ENCODE peak calls at places on chromosomes 4 and X, in nine cellular contexts. One of them, this sample, is unnamed.

GRCh38 chr4:148780426-148781005 is 338.3 kb upstream of the NR3C2 start:
- DNase-seq in SK-N-SH: no peak
- DNase-seq in breast epithelium: no peak
- DNase-seq in transverse colon: no peak
- DNase-seq in GM23338: no peak
- DNase-seq in Panc1: no peak
- DNase-seq in upper lobe of left lung: no peak
- DNase-seq in K562: no peak
- DNase-seq in GM12878: no peak
- DNase-seq in this sample: no peak

GRCh38 chr4:76679691-76680090 is 218.3 kb downstream of the SOWAHB start:
- DNase-seq in SK-N-SH: no peak
- DNase-seq in breast epithelium: no peak
- DNase-seq in transverse colon: no peak
- DNase-seq in GM23338: no peak
- DNase-seq in Panc1: no peak
- DNase-seq in upper lobe of left lung: peak
- DNase-seq in K562: no peak
- DNase-seq in GM12878: no peak
- DNase-seq in this sample: no peak

GRCh38 chr4:134936014-134936413 is 734.4 kb upstream of the PABPC4L start:
- DNase-seq in SK-N-SH: no peak
- DNase-seq in breast epithelium: no peak
- DNase-seq in transverse colon: no peak
- DNase-seq in GM23338: peak
- DNase-seq in Panc1: no peak
- DNase-seq in upper lobe of left lung: no peak
- DNase-seq in K562: no peak
- DNase-seq in GM12878: no peak
- DNase-seq in this sample: no peak

GRCh38 chr4:76607266-76607799 is 172.3 kb downstream of the SHROOM3 start:
- DNase-seq in SK-N-SH: no peak
- DNase-seq in breast epithelium: no peak
- DNase-seq in transverse colon: no peak
- DNase-seq in GM23338: peak
- DNase-seq in Panc1: no peak
- DNase-seq in upper lobe of left lung: no peak
- DNase-seq in K562: no peak
- DNase-seq in GM12878: peak
- DNase-seq in this sample: no peak

GRCh38 chrX:109886122-109886761 is 116.7 kb upstream of the TMEM164 start:
- DNase-seq in SK-N-SH: peak
- DNase-seq in breast epithelium: no peak
- DNase-seq in transverse colon: peak
- DNase-seq in GM23338: peak
- DNase-seq in Panc1: peak
- DNase-seq in upper lobe of left lung: peak
- DNase-seq in K562: peak
- DNase-seq in GM12878: no peak
- DNase-seq in this sample: no peak

GRCh38 chrX:123171781-123172180 is 12.3 kb upstream of the GRIA3 start:
- DNase-seq in SK-N-SH: no peak
- DNase-seq in breast epithelium: no peak
- DNase-seq in transverse colon: no peak
- DNase-seq in GM23338: no peak
- DNase-seq in Panc1: no peak
- DNase-seq in upper lobe of left lung: no peak
- DNase-seq in K562: no peak
- DNase-seq in GM12878: no peak
- DNase-seq in this sample: no peak

GRCh38 chrX:38628587-38628986 is 67.2 kb downstream of the TSPAN7 start:
- DNase-seq in SK-N-SH: no peak
- DNase-seq in breast epithelium: no peak
- DNase-seq in transverse colon: no peak
- DNase-seq in GM23338: no peak
- DNase-seq in Panc1: no peak
- DNase-seq in upper lobe of left lung: no peak
- DNase-seq in K562: no peak
- DNase-seq in GM12878: no peak
- DNase-seq in this sample: no peak

GRCh38 chr4:1061372-1061700 is 49.9 kb downstream of the FGFRL1 start:
- DNase-seq in SK-N-SH: no peak
- DNase-seq in breast epithelium: peak
- DNase-seq in transverse colon: no peak
- DNase-seq in GM23338: no peak
- DNase-seq in Panc1: no peak
- DNase-seq in upper lobe of left lung: no peak
- DNase-seq in K562: no peak
- DNase-seq in GM12878: no peak
- DNase-seq in this sample: no peak

GRCh38 chrX:30806187-30806728 is 82.8 kb downstream of the TAB3 start:
- DNase-seq in SK-N-SH: no peak
- DNase-seq in breast epithelium: no peak
- DNase-seq in transverse colon: no peak
- DNase-seq in GM23338: no peak
- DNase-seq in Panc1: no peak
- DNase-seq in upper lobe of left lung: no peak
- DNase-seq in K562: no peak
- DNase-seq in GM12878: no peak
- DNase-seq in this sample: no peak

GRCh38 chrX:101347859-101348451 is 587 bp downstream of the TIMM8A start:
- DNase-seq in SK-N-SH: peak
- DNase-seq in breast epithelium: no peak
- DNase-seq in transverse colon: no peak
- DNase-seq in GM23338: no peak
- DNase-seq in Panc1: no peak
- DNase-seq in upper lobe of left lung: no peak
- DNase-seq in K562: peak
- DNase-seq in GM12878: no peak
- DNase-seq in this sample: no peak

DNA sequence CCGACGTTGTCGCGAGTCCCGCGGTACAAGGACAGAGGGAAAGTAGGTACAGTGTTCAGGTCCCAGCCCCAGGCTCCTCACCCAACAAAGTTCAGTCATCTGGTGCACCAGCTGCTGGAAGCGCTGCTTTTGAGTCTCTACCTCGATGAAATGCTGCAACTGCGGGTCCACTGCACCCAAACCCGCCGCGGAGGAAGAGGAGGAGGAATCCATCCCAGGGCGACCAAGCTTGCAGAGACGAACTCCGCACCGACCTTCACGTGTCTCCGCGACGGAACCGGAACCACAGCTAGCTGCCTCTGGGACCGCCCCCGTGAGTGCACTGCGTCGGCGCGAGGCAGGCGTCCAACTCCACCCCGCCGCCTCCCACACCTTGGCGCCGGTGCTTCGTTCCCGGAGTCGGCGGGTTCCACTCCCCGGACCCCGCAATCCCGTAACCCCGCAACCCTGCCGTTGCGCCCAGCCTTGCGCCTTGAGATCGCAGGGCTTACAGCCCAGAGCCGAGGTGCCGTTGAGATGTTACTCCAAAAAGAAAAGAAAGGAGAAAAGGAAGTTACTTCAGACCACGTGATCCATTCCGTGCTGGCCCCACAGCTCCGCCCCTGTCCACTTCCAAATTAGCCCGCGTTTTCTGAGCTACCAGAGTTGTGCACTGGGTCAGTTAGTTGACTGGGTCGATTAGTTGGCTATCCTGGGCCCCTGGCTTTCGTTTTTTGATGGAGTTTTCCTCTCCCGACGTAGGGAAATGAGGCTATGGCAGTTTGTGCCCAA is at the start of gene TIMM8A:
- DNase-seq in SK-N-SH: peak
- DNase-seq in breast epithelium: peak
- DNase-seq in transverse colon: peak
- DNase-seq in GM23338: peak
- DNase-seq in Panc1: peak
- DNase-seq in upper lobe of left lung: peak
- DNase-seq in K562: peak
- DNase-seq in GM12878: peak
- DNase-seq in this sample: no peak
- TF ChIP-seq POLR2AphosphoS5 in SK-N-SH: peak
- TF ChIP-seq POLR2AphosphoS5 in breast epithelium: peak
- TF ChIP-seq POLR2AphosphoS5 in transverse colon: peak
- TF ChIP-seq POLR2AphosphoS5 in GM23338: peak
- TF ChIP-seq POLR2AphosphoS5 in Panc1: peak
- TF ChIP-seq POLR2AphosphoS5 in upper lobe of left lung: peak
- TF ChIP-seq POLR2AphosphoS5 in K562: peak
- TF ChIP-seq POLR2AphosphoS5 in GM12878: peak
- TF ChIP-seq POLR2AphosphoS5 in this sample: peak

GRCh38 chr4:123229326-123229725 is 167.3 kb upstream of the SPRY1 start:
- DNase-seq in SK-N-SH: no peak
- DNase-seq in breast epithelium: no peak
- DNase-seq in transverse colon: no peak
- DNase-seq in GM23338: no peak
- DNase-seq in Panc1: no peak
- DNase-seq in upper lobe of left lung: no peak
- DNase-seq in K562: no peak
- DNase-seq in GM12878: no peak
- DNase-seq in this sample: no peak
- TF ChIP-seq POLR2AphosphoS5 in SK-N-SH: no peak
- TF ChIP-seq POLR2AphosphoS5 in breast epithelium: no peak
- TF ChIP-seq POLR2AphosphoS5 in transverse colon: no peak
- TF ChIP-seq POLR2AphosphoS5 in GM23338: no peak
- TF ChIP-seq POLR2AphosphoS5 in Panc1: no peak
- TF ChIP-seq POLR2AphosphoS5 in upper lobe of left lung: no peak
- TF ChIP-seq POLR2AphosphoS5 in K562: no peak
- TF ChIP-seq POLR2AphosphoS5 in GM12878: no peak
- TF ChIP-seq POLR2AphosphoS5 in this sample: no peak

DNA sequence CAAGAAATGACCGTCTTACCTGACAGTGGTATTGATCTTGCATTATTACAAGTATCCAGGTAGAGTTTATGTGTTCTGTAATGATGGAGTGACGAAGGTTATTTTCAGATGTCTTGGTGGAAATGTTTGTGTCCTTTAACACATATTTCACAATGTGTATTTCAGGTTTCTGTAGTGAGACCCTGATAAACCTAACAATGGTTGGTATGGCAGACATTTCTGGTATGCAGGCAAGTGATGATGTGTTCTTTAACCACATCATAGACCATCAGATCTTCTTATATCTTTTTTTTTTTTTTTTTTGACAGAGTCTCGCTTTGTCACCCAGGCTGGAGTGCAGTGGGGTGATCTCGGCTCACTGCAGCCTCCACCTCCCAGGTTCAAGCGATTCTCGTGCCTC is 14.6 kb upstream of the ATXN3L start:
- DNase-seq in SK-N-SH: no peak
- DNase-seq in breast epithelium: no peak
- DNase-seq in transverse colon: no peak
- DNase-seq in GM23338: peak
- DNase-seq in Panc1: no peak
- DNase-seq in upper lobe of left lung: no peak
- DNase-seq in K562: no peak
- DNase-seq in GM12878: no peak
- DNase-seq in this sample: no peak
- TF ChIP-seq POLR2AphosphoS5 in SK-N-SH: no peak
- TF ChIP-seq POLR2AphosphoS5 in breast epithelium: no peak
- TF ChIP-seq POLR2AphosphoS5 in transverse colon: no peak
- TF ChIP-seq POLR2AphosphoS5 in GM23338: no peak
- TF ChIP-seq POLR2AphosphoS5 in Panc1: no peak
- TF ChIP-seq POLR2AphosphoS5 in upper lobe of left lung: no peak
- TF ChIP-seq POLR2AphosphoS5 in K562: no peak
- TF ChIP-seq POLR2AphosphoS5 in GM12878: no peak
- TF ChIP-seq POLR2AphosphoS5 in this sample: no peak

DNA sequence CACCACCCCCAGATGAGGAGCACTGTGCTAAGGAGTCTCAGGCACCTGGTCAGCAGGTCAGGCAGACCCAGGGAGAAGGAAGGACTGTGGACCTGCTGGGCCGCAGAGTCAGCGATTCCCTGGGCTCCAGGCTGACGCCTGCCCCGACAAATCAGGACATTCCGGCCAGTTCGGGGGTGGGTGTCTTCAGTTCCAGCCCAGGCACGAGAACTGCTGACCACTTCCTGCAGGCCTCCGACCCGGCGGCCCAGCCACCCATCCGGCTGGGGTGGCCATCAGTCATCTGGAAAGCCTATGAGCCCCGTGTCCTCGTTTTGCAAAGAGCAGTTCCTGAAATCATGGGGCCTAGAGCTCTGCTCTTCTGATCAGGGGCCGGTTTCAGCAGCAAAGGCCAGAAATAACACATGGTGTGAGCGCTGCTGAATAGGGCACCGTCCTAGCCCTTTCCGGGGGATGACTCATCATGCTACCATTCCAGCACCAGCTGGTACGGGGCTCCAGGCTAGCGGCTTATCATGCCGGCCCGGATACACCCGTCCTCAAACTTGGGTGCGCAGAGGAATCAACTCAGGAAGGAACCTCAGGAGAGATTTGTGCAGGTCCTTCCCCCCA is 7.8 kb upstream of the SH3TC1 start:
- DNase-seq in SK-N-SH: no peak
- DNase-seq in breast epithelium: no peak
- DNase-seq in transverse colon: peak
- DNase-seq in GM23338: no peak
- DNase-seq in Panc1: no peak
- DNase-seq in upper lobe of left lung: peak
- DNase-seq in K562: peak
- DNase-seq in GM12878: peak
- DNase-seq in this sample: no peak
- TF ChIP-seq POLR2AphosphoS5 in SK-N-SH: no peak
- TF ChIP-seq POLR2AphosphoS5 in breast epithelium: no peak
- TF ChIP-seq POLR2AphosphoS5 in transverse colon: peak
- TF ChIP-seq POLR2AphosphoS5 in GM23338: no peak
- TF ChIP-seq POLR2AphosphoS5 in Panc1: no peak
- TF ChIP-seq POLR2AphosphoS5 in upper lobe of left lung: peak
- TF ChIP-seq POLR2AphosphoS5 in K562: no peak
- TF ChIP-seq POLR2AphosphoS5 in GM12878: no peak
- TF ChIP-seq POLR2AphosphoS5 in this sample: no peak

GRCh38 chr4:179007758-179008157 is 1565.5 kb upstream of the AGA start:
- DNase-seq in SK-N-SH: no peak
- DNase-seq in breast epithelium: no peak
- DNase-seq in transverse colon: no peak
- DNase-seq in GM23338: peak
- DNase-seq in Panc1: no peak
- DNase-seq in upper lobe of left lung: no peak
- DNase-seq in K562: no peak
- DNase-seq in GM12878: no peak
- DNase-seq in this sample: no peak
- TF ChIP-seq POLR2AphosphoS5 in SK-N-SH: no peak
- TF ChIP-seq POLR2AphosphoS5 in breast epithelium: no peak
- TF ChIP-seq POLR2AphosphoS5 in transverse colon: no peak
- TF ChIP-seq POLR2AphosphoS5 in GM23338: no peak
- TF ChIP-seq POLR2AphosphoS5 in Panc1: no peak
- TF ChIP-seq POLR2AphosphoS5 in upper lobe of left lung: no peak
- TF ChIP-seq POLR2AphosphoS5 in K562: no peak
- TF ChIP-seq POLR2AphosphoS5 in GM12878: no peak
- TF ChIP-seq POLR2AphosphoS5 in this sample: no peak

GRCh38 chrX:48891402-48892288 is 5.9 kb downstream of the TIMM17B start:
- DNase-seq in SK-N-SH: peak
- DNase-seq in breast epithelium: peak
- DNase-seq in transverse colon: peak
- DNase-seq in GM23338: peak
- DNase-seq in Panc1: no peak
- DNase-seq in upper lobe of left lung: peak
- DNase-seq in K562: peak
- DNase-seq in GM12878: no peak
- DNase-seq in this sample: no peak
- TF ChIP-seq POLR2AphosphoS5 in SK-N-SH: no peak
- TF ChIP-seq POLR2AphosphoS5 in breast epithelium: no peak
- TF ChIP-seq POLR2AphosphoS5 in transverse colon: peak
- TF ChIP-seq POLR2AphosphoS5 in GM23338: peak
- TF ChIP-seq POLR2AphosphoS5 in Panc1: peak
- TF ChIP-seq POLR2AphosphoS5 in upper lobe of left lung: no peak
- TF ChIP-seq POLR2AphosphoS5 in K562: peak
- TF ChIP-seq POLR2AphosphoS5 in GM12878: no peak
- TF ChIP-seq POLR2AphosphoS5 in this sample: peak

This sample was measured in SK-N-MC.